ENCODE peak calls at places on chromosomes 11 and 22, in ten cellular contexts. Z is MM.1S, H is right lobe of liver, P is NT2/D1, A is suprapubic skin, L is K562, V is neuronal stem cell, Y is Karpas-422, U is psoas muscle, Q is breast epithelium. B is an unnamed sample. For H3K4me1 and H3K27me3, the result is how much of the 10 kb centered on the place peaks cover.

GRCh38 chr11:61685611-61685955 is 5.4 kb downstream of the DAGLA start:
- DNase-seq in U (peak), L (no peak), Z (no peak), Q (no peak), Y (no peak), P (no peak), H (no peak), A (no peak), V (no peak), B (no peak)

GRCh38 chr11:31788066-31788465 is 23.1 kb downstream of the PAX6 start:
- DNase-seq in P (no peak), Z (no peak), Y (no peak), Q (no peak), H (no peak), V (peak), U (no peak), L (no peak), A (no peak), B (no peak)

GRCh38 chr11:17471501-17471900 is 5.1 kb downstream of the ABCC8 start:
- DNase-seq in Y (no peak), Z (no peak), H (no peak), L (no peak), Q (no peak), U (peak), A (no peak), P (no peak), V (no peak), B (no peak)

GRCh38 chr22:23908561-23909205 is 14.5 kb downstream of the MIF start:
- DNase-seq in V (no peak), Z (no peak), P (no peak), Q (no peak), L (no peak), U (no peak), Y (no peak), A (no peak), H (peak), B (no peak)

GRCh38 chr22:24542641-24543040 is 12.3 kb downstream of the GUCD1 start:
- DNase-seq in P (no peak), U (peak), V (no peak), Y (no peak), A (no peak), L (no peak), H (peak), Q (peak), Z (no peak), B (no peak)

GRCh38 chr11:363948-364761 is 5.1 kb upstream of the B4GALNT4 start:
- DNase-seq in Q (peak), Y (peak), P (no peak), Z (peak), U (no peak), V (no peak), A (peak), H (no peak), L (no peak), B (no peak)

GRCh38 chr11:65246506-65246905 is 15.3 kb upstream of the POLA2 start:
- DNase-seq in L (no peak), Q (no peak), Z (no peak), P (no peak), U (no peak), H (no peak), V (no peak), Y (no peak), A (no peak), B (no peak)

GRCh38 chr11:85826096-85826855 is 15.3 kb upstream of the SYTL2 start:
- DNase-seq in P (no peak), H (peak), Y (peak), L (peak), Z (peak), Q (no peak), A (no peak), U (no peak), V (no peak), B (peak)

GRCh38 chr11:37657645-37658044 is 1059.6 kb upstream of the RAG2 start:
- DNase-seq in H (no peak), V (no peak), A (no peak), Y (no peak), Z (peak), U (no peak), L (no peak), P (no peak), Q (no peak), B (no peak)

GRCh38 chr22:44804327-44804726 is 52.0 kb downstream of the ARHGAP8 start:
- DNase-seq in V (no peak), Z (no peak), U (no peak), P (no peak), H (no peak), A (no peak), Y (no peak), Q (no peak), L (no peak), B (no peak)

GRCh38 chr11:71336176-71336995 is 84.0 kb upstream of the SHANK2 start:
- DNase-seq in H (no peak), L (peak), P (no peak), U (peak), Z (no peak), A (peak), V (no peak), Q (no peak), Y (no peak), B (no peak)

GRCh38 chr11:112590778-112591177 is 330.1 kb upstream of the PLET1 start:
- DNase-seq in H (no peak), V (no peak), Z (no peak), A (no peak), U (no peak), Q (no peak), P (no peak), L (no peak), Y (no peak), B (no peak)

GRCh38 chr22:19036523-19037273 is 85.5 kb downstream of the DGCR2 start:
- DNase-seq in Q (no peak), Z (no peak), U (no peak), H (peak), V (no peak), Y (no peak), P (no peak), L (no peak), A (peak), B (peak)

GRCh38 chr11:119434531-119435330 is 11.8 kb upstream of the THY1 start:
- DNase-seq in Z (no peak), A (no peak), L (no peak), H (no peak), U (no peak), Y (peak), V (no peak), Q (no peak), P (no peak), B (no peak)

GRCh38 chr11:74255741-74256369 is 55.6 kb downstream of the P4HA3 start:
- DNase-seq in Y (peak), L (peak), A (no peak), Z (peak), V (peak), P (peak), U (no peak), H (peak), Q (no peak), B (peak)

GRCh38 chr11:926341-926916 is 759 bp downstream of the AP2A2 start:
- DNase-seq in Q (no peak), P (no peak), U (peak), A (no peak), Z (no peak), Y (no peak), H (no peak), V (no peak), L (peak), B (peak)

GRCh38 chr11:116536416-116536815 is 236.4 kb downstream of the BUD13 start:
- DNase-seq in Q (no peak), Z (no peak), L (no peak), V (no peak), Y (no peak), A (peak), U (no peak), P (no peak), H (peak), B (no peak)

GRCh38 chr11:96287796-96288439 is 55.1 kb downstream of the MAML2 start:
- DNase-seq in V (no peak), P (no peak), Y (no peak), L (no peak), U (no peak), A (no peak), Z (no peak), H (no peak), Q (no peak), B (no peak)

GRCh38 chr11:116459644-116460043 is 313.1 kb downstream of the BUD13 start:
- DNase-seq in Q (no peak), A (no peak), P (no peak), V (no peak), Z (no peak), Y (no peak), H (no peak), U (no peak), L (no peak), B (no peak)

GRCh38 chr22:49181431-49181830 is 646.2 kb downstream of the BRD1 start:
- DNase-seq in L (no peak), Y (no peak), P (no peak), H (no peak), A (no peak), U (no peak), Z (no peak), Q (no peak), V (no peak), B (no peak)

GRCh38 chr11:44338721-44339529 is 29.0 kb upstream of the ALX4 start:
- DNase-seq in H (no peak), Z (no peak), Q (no peak), Y (no peak), L (no peak), P (no peak), V (no peak), A (no peak), U (no peak), B (no peak)

GRCh38 chr11:122883682-122883981 is 1.1 kb downstream of the JHY start:
- DNase-seq in A (no peak), Q (no peak), H (no peak), P (no peak), L (no peak), Z (no peak), U (no peak), Y (no peak), V (no peak), B (no peak)

GRCh38 chr11:33630936-33631748 is 69.5 kb downstream of the C11orf91 start:
- DNase-seq in A (no peak), U (no peak), Q (no peak), V (no peak), Z (no peak), Y (peak), L (no peak), H (no peak), P (no peak), B (no peak)

GRCh38 chr11:75333807-75334140 is 17.7 kb downstream of the ARRB1 start:
- DNase-seq in U (no peak), Y (no peak), A (no peak), Z (no peak), L (no peak), H (no peak), P (no peak), V (no peak), Q (no peak), B (no peak)
- H3K4me1 ChIP-seq in U (under half), Y (under half), A (half or more), Z (under half), L (half or more), H (under half), P (under half), V (under half), Q (under half), B (under half)

DNA sequence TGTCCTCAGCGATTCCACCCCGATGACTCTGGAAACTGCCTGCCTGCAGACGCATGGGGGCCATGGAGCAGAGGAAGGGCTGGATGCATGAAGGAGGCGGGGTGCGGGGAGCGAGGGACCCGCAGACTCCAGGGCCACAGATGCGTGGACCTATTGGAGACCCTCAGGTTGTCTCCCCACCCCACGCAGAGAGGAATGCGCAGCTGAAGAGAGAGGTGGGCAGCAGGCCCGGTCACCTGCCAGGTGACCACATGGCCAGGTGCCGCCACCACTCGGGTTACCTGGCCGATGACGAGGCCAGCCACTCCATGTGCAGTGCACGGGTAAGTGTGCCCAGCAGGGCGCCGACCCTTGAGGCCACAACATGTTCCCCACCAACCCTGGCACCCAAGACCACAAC is 371 bp downstream of the CCDC116 start:
- DNase-seq in V (no peak), L (no peak), A (no peak), Z (no peak), Y (no peak), U (no peak), P (no peak), Q (no peak), H (no peak), B (no peak)
- H3K27me3 ChIP-seq in V (under half), L (under half), A (under half), Z (under half), Y (under half), U (under half), P (under half), Q (under half), H (under half), B (under half)

DNA sequence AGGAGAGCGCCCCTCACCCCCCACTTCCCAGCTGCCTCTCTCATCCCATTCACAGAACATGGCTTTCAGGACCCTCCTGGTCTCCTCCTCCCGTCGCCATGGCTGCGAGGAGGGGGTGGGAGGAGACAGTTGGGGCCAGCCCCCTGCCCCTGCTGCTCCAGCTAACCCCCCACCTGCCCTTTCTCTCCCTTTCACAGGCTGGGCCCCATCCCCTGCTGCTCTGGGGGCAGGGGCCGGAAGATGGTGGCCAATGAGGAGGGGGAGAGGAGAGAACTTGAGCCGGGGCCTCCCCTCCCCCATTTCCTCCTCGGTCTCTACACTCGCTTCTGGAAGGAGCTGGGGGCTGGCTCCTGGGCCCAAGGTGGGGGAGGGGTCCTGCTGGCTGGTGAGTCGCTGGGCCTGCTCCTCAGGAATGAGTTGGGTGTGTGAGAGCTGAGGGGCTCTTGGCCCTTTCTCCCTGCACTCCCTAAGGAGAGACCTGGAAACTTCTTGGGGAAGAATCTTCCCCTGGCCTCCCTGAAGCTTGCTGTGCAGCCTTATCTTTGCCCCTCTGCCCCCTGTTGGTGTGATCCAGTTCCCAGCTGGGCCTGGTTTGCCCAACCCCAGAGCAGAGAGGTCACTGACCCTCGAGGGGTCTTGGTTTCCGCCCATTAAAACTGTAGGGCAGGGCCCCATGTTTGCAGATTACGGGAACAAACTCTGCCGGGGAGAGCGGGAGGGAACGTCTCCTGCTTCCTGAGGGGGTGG is 10.2 kb downstream of the YPEL4 start:
- DNase-seq in P (peak), U (no peak), V (peak), Y (no peak), H (no peak), L (no peak), Q (no peak), Z (no peak), A (no peak), B (peak)
- H3K4me3 ChIP-seq in P (peak), U (peak), V (peak), Y (no peak), H (peak), L (no peak), Q (peak), Z (no peak), A (peak), B (peak)

GRCh38 chr22:20433191-20433590 is 4.4 kb downstream of the SCARF2 start:
- DNase-seq in U (peak), Y (no peak), V (no peak), L (no peak), Q (no peak), H (no peak), A (peak), Z (no peak), P (no peak), B (no peak)

GRCh38 chr22:20432244-20432686 is 5.4 kb downstream of the SCARF2 start:
- DNase-seq in V (no peak), Q (no peak), P (no peak), U (peak), Y (no peak), L (no peak), H (no peak), A (peak), Z (no peak), B (no peak)

GRCh38 chr22:20434773-20435172 is 2.9 kb downstream of the SCARF2 start:
- DNase-seq in Q (no peak), H (no peak), L (no peak), P (no peak), Z (no peak), A (no peak), Y (no peak), V (no peak), U (peak), B (no peak)

GRCh38 chr22:20434264-20434751 is 3.3 kb downstream of the SCARF2 start:
- DNase-seq in Q (no peak), L (no peak), Y (no peak), A (no peak), H (no peak), P (no peak), Z (no peak), U (peak), V (no peak), B (no peak)

DNA sequence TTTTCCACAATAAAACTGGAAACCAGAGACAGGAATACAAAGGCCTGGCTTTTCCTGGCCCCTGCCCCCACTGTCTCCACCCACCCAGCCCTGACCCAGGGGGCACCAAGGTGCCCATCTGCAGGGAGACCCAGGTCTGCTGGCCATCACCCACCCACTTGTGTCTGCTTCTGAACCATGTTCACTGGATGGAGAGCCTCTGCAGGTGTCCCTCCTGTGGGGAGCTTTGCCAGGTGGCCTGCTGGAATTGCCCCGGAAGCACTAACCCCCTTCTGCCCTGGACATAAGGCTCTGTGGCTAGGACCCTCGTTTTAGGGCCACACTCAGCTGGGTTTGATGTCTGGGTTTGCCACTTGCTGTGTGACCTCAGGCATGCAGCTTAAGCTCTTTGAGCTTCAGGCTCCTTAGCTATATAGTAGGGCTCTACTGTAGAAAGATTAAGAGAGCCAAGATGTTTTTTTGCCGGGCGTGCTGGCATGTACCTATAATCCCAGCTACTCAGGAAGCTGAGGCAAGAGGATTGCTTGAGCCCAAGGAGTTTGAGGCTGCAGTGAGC is 3.9 kb downstream of the SCARF2 start:
- DNase-seq in U (peak), L (no peak), Q (no peak), Z (no peak), A (no peak), P (no peak), V (no peak), Y (no peak), H (no peak), B (no peak)
- H3K4me1 ChIP-seq in U (under half), L (under half), Q (under half), Z (under half), A (half or more), P (under half), V (under half), Y (under half), H (under half), B (under half)